ENCODE peak calls at places on chromosomes 5 and 9, in five cellular contexts. One of them, this sample, is unnamed.
A peak's percentile ranks its signal among the peaks of the same experiment; 100 is the strongest.

GRCh38 chr5:126043684-126044083 is 379.5 kb upstream of the GRAMD2B start:
- DNase-seq in effector memory CD4-positive, alpha-beta T cell: no peak
- DNase-seq in breast epithelium: no peak
- DNase-seq in stomach: no peak
- DNase-seq in neural progenitor cell: no peak
- DNase-seq in this sample: no peak

GRCh38 chr5:11903614-11904269 is 504 bp downstream of the CTNND2 start:
- DNase-seq in effector memory CD4-positive, alpha-beta T cell: no peak
- DNase-seq in breast epithelium: no peak
- DNase-seq in stomach: no peak
- DNase-seq in neural progenitor cell: peak; percentile 90
- DNase-seq in this sample: no peak

GRCh38 chr5:159451197-159452052 is 121.1 kb upstream of the IL12B start:
- DNase-seq in effector memory CD4-positive, alpha-beta T cell: no peak
- DNase-seq in breast epithelium: no peak
- DNase-seq in stomach: no peak
- DNase-seq in neural progenitor cell: no peak
- DNase-seq in this sample: no peak

GRCh38 chr5:167020418-167020817 is 1271.0 kb upstream of the WWC1 start:
- DNase-seq in effector memory CD4-positive, alpha-beta T cell: no peak
- DNase-seq in breast epithelium: no peak
- DNase-seq in stomach: no peak
- DNase-seq in neural progenitor cell: no peak
- DNase-seq in this sample: no peak

GRCh38 chr5:180790020-180790419 is 12.6 kb downstream of the MGAT1 start:
- DNase-seq in effector memory CD4-positive, alpha-beta T cell: no peak
- DNase-seq in breast epithelium: no peak
- DNase-seq in stomach: no peak
- DNase-seq in neural progenitor cell: peak; percentile 49
- DNase-seq in this sample: no peak

GRCh38 chr5:59999056-59999455 is 105.5 kb upstream of the PDE4D start:
- DNase-seq in effector memory CD4-positive, alpha-beta T cell: no peak
- DNase-seq in breast epithelium: no peak
- DNase-seq in stomach: no peak
- DNase-seq in neural progenitor cell: peak; percentile 16
- DNase-seq in this sample: no peak

GRCh38 chr5:57663466-57663865 is 180.9 kb upstream of the ACTBL2 start:
- DNase-seq in effector memory CD4-positive, alpha-beta T cell: no peak
- DNase-seq in breast epithelium: no peak
- DNase-seq in stomach: no peak
- DNase-seq in neural progenitor cell: no peak
- DNase-seq in this sample: no peak

GRCh38 chr5:122078116-122078865 is at the start of gene LOX:
- DNase-seq in effector memory CD4-positive, alpha-beta T cell: no peak
- DNase-seq in breast epithelium: peak; percentile 56
- DNase-seq in stomach: peak; percentile 50
- DNase-seq in neural progenitor cell: peak; percentile 77
- DNase-seq in this sample: no peak

GRCh38 chr9:126491256-126491879 is 122.4 kb upstream of the LMX1B start:
- DNase-seq in effector memory CD4-positive, alpha-beta T cell: peak; percentile 33
- DNase-seq in breast epithelium: no peak
- DNase-seq in stomach: peak; percentile 52
- DNase-seq in neural progenitor cell: peak; percentile 75
- DNase-seq in this sample: no peak

GRCh38 chr9:114777841-114778240 is 28.0 kb downstream of the TNFSF15 start:
- DNase-seq in effector memory CD4-positive, alpha-beta T cell: peak; percentile 4
- DNase-seq in breast epithelium: no peak
- DNase-seq in stomach: no peak
- DNase-seq in neural progenitor cell: no peak
- DNase-seq in this sample: no peak

GRCh38 chr5:139368613-139369012 is 14.5 kb downstream of the SLC23A1 start:
- DNase-seq in effector memory CD4-positive, alpha-beta T cell: no peak
- DNase-seq in breast epithelium: no peak
- DNase-seq in stomach: no peak
- DNase-seq in neural progenitor cell: no peak
- DNase-seq in this sample: no peak

GRCh38 chr5:61311056-61311455 is 21.0 kb upstream of the ZSWIM6 start:
- DNase-seq in effector memory CD4-positive, alpha-beta T cell: no peak
- DNase-seq in breast epithelium: no peak
- DNase-seq in stomach: no peak
- DNase-seq in neural progenitor cell: no peak
- DNase-seq in this sample: no peak

GRCh38 chr9:124257865-124258764 is at the start of gene NEK6:
- DNase-seq in effector memory CD4-positive, alpha-beta T cell: peak; percentile 12
- DNase-seq in breast epithelium: no peak
- DNase-seq in stomach: peak; percentile 40
- DNase-seq in neural progenitor cell: peak; percentile 63
- DNase-seq in this sample: no peak

GRCh38 chr9:126497673-126498255 is 116.0 kb upstream of the LMX1B start:
- DNase-seq in effector memory CD4-positive, alpha-beta T cell: no peak
- DNase-seq in breast epithelium: no peak
- DNase-seq in stomach: no peak
- DNase-seq in neural progenitor cell: no peak
- DNase-seq in this sample: no peak

GRCh38 chr9:88551546-88552137 is 16.7 kb downstream of the NXNL2 start:
- DNase-seq in effector memory CD4-positive, alpha-beta T cell: no peak
- DNase-seq in breast epithelium: no peak
- DNase-seq in stomach: no peak
- DNase-seq in neural progenitor cell: peak; percentile 39
- DNase-seq in this sample: no peak

GRCh38 chr5:142813208-142813607 is 43.0 kb downstream of the ARHGAP26 start:
- DNase-seq in effector memory CD4-positive, alpha-beta T cell: no peak
- DNase-seq in breast epithelium: no peak
- DNase-seq in stomach: no peak
- DNase-seq in neural progenitor cell: no peak
- DNase-seq in this sample: no peak

GRCh38 chr9:121860744-121861143 is 209.3 kb downstream of the DAB2IP start:
- DNase-seq in effector memory CD4-positive, alpha-beta T cell: no peak
- DNase-seq in breast epithelium: peak; percentile 80
- DNase-seq in stomach: no peak
- DNase-seq in neural progenitor cell: no peak
- DNase-seq in this sample: no peak

GRCh38 chr5:181217111-181217804 is 5.8 kb upstream of the TRIM41 start:
- DNase-seq in effector memory CD4-positive, alpha-beta T cell: peak; percentile 59
- DNase-seq in breast epithelium: no peak
- DNase-seq in stomach: peak; percentile 41
- DNase-seq in neural progenitor cell: peak; percentile 83
- DNase-seq in this sample: no peak

GRCh38 chr9:35353731-35354365 is 136.1 kb upstream of the RUSC2 start:
- DNase-seq in effector memory CD4-positive, alpha-beta T cell: no peak
- DNase-seq in breast epithelium: no peak
- DNase-seq in stomach: no peak
- DNase-seq in neural progenitor cell: no peak
- DNase-seq in this sample: peak; percentile 5

GRCh38 chr5:64939772-64940510 is 171.2 kb downstream of the CWC27 start:
- DNase-seq in effector memory CD4-positive, alpha-beta T cell: no peak
- DNase-seq in breast epithelium: no peak
- DNase-seq in stomach: peak; percentile 64
- DNase-seq in neural progenitor cell: peak; percentile 76
- DNase-seq in this sample: no peak

GRCh38 chr9:95104966-95105365 is 212.5 kb downstream of the FANCC start:
- DNase-seq in effector memory CD4-positive, alpha-beta T cell: no peak
- DNase-seq in breast epithelium: no peak
- DNase-seq in stomach: no peak
- DNase-seq in neural progenitor cell: no peak
- DNase-seq in this sample: no peak

GRCh38 chr5:68032240-68032762 is 183.3 kb upstream of the PIK3R1 start:
- DNase-seq in effector memory CD4-positive, alpha-beta T cell: no peak
- DNase-seq in breast epithelium: no peak
- DNase-seq in stomach: no peak
- DNase-seq in neural progenitor cell: no peak
- DNase-seq in this sample: no peak

GRCh38 chr5:32419791-32420190 is 24.7 kb downstream of the ZFR start:
- DNase-seq in effector memory CD4-positive, alpha-beta T cell: no peak
- DNase-seq in breast epithelium: no peak
- DNase-seq in stomach: no peak
- DNase-seq in neural progenitor cell: no peak
- DNase-seq in this sample: peak; percentile 17

GRCh38 chr9:126431112-126431742 is 104.6 kb downstream of the MVB12B start:
- DNase-seq in effector memory CD4-positive, alpha-beta T cell: no peak
- DNase-seq in breast epithelium: no peak
- DNase-seq in stomach: no peak
- DNase-seq in neural progenitor cell: no peak
- DNase-seq in this sample: no peak

GRCh38 chr5:154757647-154758406 is 2.6 kb downstream of the LARP1 start:
- DNase-seq in effector memory CD4-positive, alpha-beta T cell: peak; percentile 42
- DNase-seq in breast epithelium: no peak
- DNase-seq in stomach: no peak
- DNase-seq in neural progenitor cell: peak; percentile 22
- DNase-seq in this sample: no peak

GRCh38 chr9:87872079-87872624 is 10.5 kb upstream of the SPATA31E1 start:
- DNase-seq in effector memory CD4-positive, alpha-beta T cell: no peak
- DNase-seq in breast epithelium: no peak
- DNase-seq in stomach: no peak
- DNase-seq in neural progenitor cell: no peak
- DNase-seq in this sample: no peak

GRCh38 chr9:128033609-128034008 is 33.5 kb downstream of the NAIF1 start:
- DNase-seq in effector memory CD4-positive, alpha-beta T cell: no peak
- DNase-seq in breast epithelium: no peak
- DNase-seq in stomach: no peak
- DNase-seq in neural progenitor cell: peak; percentile 29
- DNase-seq in this sample: no peak

GRCh38 chr9:14710804-14711203 is 11.7 kb downstream of the CER1 start:
- DNase-seq in effector memory CD4-positive, alpha-beta T cell: no peak
- DNase-seq in breast epithelium: no peak
- DNase-seq in stomach: no peak
- DNase-seq in neural progenitor cell: no peak
- DNase-seq in this sample: no peak

GRCh38 chr5:42591026-42591425 is 165.6 kb upstream of the CCDC152 start:
- DNase-seq in effector memory CD4-positive, alpha-beta T cell: no peak
- DNase-seq in breast epithelium: no peak
- DNase-seq in stomach: no peak
- DNase-seq in neural progenitor cell: no peak
- DNase-seq in this sample: no peak

DNA sequence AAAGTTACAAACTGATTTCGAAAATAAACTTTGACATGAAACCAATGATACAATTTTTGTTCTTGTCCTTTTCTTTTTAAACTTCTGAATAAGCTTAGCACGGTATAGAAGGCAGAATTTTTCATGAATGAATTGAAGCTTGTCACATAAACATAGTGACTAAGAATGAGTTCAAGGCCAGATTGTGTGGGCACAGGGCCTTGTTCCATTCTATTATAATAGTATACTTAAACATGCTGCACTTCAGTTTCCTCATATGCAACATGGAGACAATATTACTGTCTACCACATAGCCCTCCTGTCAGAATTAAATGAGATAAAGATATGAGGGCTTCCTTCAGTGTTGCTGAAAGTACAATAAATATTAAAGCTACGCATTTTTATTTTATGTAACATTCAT is 204.2 kb upstream of the HAPLN1 start:
- DNase-seq in effector memory CD4-positive, alpha-beta T cell: no peak
- DNase-seq in breast epithelium: no peak
- DNase-seq in stomach: no peak
- DNase-seq in neural progenitor cell: no peak
- DNase-seq in this sample: no peak
- H3K27ac ChIP-seq in effector memory CD4-positive, alpha-beta T cell: no peak overlapping the region
- H3K27ac ChIP-seq in breast epithelium: no peak overlapping the region
- H3K27ac ChIP-seq in stomach: no peak overlapping the region
- H3K27ac ChIP-seq in neural progenitor cell: no peak overlapping the region
- H3K27ac ChIP-seq in this sample: no peak overlapping the region

GRCh38 chr9:110864011-110864410 is 174.3 kb downstream of the LPAR1 start:
- DNase-seq in effector memory CD4-positive, alpha-beta T cell: no peak
- DNase-seq in breast epithelium: no peak
- DNase-seq in stomach: no peak
- DNase-seq in neural progenitor cell: no peak
- DNase-seq in this sample: no peak
- H3K27ac ChIP-seq in effector memory CD4-positive, alpha-beta T cell: no peak overlapping the region
- H3K27ac ChIP-seq in breast epithelium: no peak overlapping the region
- H3K27ac ChIP-seq in stomach: no peak overlapping the region
- H3K27ac ChIP-seq in neural progenitor cell: no peak overlapping the region
- H3K27ac ChIP-seq in this sample: no peak overlapping the region

DNA sequence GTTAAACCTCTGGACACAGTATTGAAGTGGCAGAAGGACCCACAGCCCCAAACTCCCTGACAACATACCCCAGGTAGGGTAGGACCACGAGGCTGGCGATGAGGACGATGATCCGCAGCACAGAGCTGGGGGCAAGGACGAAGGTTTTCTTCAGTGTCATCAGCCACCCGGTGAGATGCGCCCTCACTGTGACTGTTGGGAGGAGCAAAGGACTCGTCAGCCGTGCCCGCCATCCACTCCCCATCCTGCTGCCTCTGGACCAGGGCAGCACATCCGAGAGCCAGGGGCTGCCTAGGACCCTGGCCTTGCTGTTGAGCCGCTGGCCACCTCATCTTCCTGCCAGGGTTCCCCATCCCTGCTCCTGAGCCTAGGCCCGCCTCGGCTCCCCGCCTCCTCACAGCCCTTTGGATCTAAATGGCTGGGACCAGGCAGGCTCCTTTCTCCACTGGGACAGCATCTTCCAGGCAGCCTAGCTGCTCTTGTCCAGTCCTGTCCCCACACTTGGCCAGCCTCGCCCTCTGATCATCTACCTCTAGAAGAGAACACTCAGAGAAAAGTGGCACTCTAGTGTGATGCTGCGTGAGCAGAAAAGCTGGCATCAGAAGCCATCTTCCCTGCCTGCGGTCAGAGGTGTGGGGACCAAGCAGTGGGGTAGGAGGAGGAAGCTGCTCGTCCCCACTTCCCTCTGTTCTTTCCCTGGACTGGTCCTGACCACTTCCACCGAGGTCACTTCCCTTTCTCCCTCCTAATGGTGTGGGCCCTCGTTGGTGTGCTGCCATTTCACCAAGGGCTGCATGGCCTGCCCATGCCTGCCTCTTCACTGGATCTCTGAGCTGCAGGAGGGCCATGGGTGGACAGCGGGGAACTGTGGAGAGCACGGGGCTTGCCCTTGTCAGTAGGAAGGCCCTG is 49.2 kb downstream of the OTULIN start:
- DNase-seq in effector memory CD4-positive, alpha-beta T cell: no peak
- DNase-seq in breast epithelium: no peak
- DNase-seq in stomach: no peak
- DNase-seq in neural progenitor cell: no peak
- DNase-seq in this sample: no peak
- H3K27ac ChIP-seq in effector memory CD4-positive, alpha-beta T cell: no peak overlapping the region
- H3K27ac ChIP-seq in breast epithelium: no peak overlapping the region
- H3K27ac ChIP-seq in stomach: no peak overlapping the region
- H3K27ac ChIP-seq in neural progenitor cell: no peak overlapping the region
- H3K27ac ChIP-seq in this sample: no peak overlapping the region

DNA sequence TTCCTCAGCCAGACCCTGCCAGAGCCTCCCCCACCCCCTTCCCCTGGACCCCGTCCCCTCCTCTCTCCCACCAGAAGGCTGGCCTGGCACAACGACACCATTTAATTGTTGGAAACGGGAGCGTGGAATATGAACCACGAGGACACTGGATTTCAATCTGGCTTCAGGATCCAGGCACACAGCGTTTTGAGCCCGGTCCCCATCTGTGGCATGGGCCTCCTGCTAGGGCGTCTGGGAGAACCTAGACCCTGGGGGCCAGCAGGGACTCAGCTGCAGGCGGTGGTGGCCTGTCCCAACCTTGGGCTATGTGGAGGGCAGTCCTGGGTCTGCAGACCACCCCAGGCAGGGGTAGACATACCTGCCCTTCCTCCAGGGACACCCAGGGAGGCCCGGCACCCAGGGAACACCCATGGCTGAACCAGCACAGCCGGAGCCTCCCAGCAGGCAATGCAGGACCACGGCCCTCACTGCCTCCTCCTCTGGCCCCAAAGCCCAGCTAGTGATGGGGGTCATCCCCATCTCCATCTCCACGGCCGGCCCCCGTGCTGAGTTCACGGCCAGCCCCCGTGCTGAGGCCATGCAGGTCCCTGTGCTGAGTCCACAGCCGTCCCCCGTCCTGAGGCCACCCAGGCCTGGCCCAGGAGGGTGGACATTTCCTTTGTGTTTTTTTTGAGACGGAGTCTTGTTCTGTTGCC is 18.4 kb upstream of the UBAC1 start:
- DNase-seq in effector memory CD4-positive, alpha-beta T cell: no peak
- DNase-seq in breast epithelium: no peak
- DNase-seq in stomach: no peak
- DNase-seq in neural progenitor cell: no peak
- DNase-seq in this sample: no peak
- H3K27ac ChIP-seq in effector memory CD4-positive, alpha-beta T cell: no peak overlapping the region
- H3K27ac ChIP-seq in breast epithelium: no peak overlapping the region
- H3K27ac ChIP-seq in stomach: no peak overlapping the region
- H3K27ac ChIP-seq in neural progenitor cell: no peak overlapping the region
- H3K27ac ChIP-seq in this sample: peak overlapping the region; percentile 58